ENCODE peak calls at places on chromosome X, in eight cellular contexts. G, K, V, I, R, X, F and O are unnamed samples.

GRCh38 chrX:104113237-104113965 is 1.1 kb downstream of the ZCCHC18 start:
- DNase-seq in V (no peak), F (peak), G (peak), X (peak), I (peak), R (peak), K (no peak), O (peak)

GRCh38 chrX:135345328-135345645 is 36.0 kb downstream of the ETDC start:
- DNase-seq in V (no peak), G (peak), R (peak), I (no peak), F (peak), K (no peak), X (peak), O (peak)

GRCh38 chrX:13689519-13690211 is 737 bp downstream of the RAB9A start:
- DNase-seq in R (no peak), K (no peak), X (peak), G (no peak), F (no peak), V (no peak), I (no peak), O (no peak)

GRCh38 chrX:65601530-65602281 is 65.7 kb upstream of the MSN start:
- DNase-seq in R (peak), X (peak), V (no peak), G (peak), I (peak), K (peak), F (peak), O (peak)

GRCh38 chrX:150574824-150575409 is 6.5 kb downstream of the MTM1 start:
- DNase-seq in F (no peak), R (no peak), V (no peak), I (no peak), K (no peak), X (no peak), G (no peak), O (no peak)

GRCh38 chrX:13287816-13288215 is 32.0 kb downstream of the ATXN3L start:
- DNase-seq in X (peak), V (no peak), I (no peak), G (no peak), R (no peak), K (no peak), F (no peak), O (no peak)

GRCh38 chrX:97797076-97797475 is 913.4 kb downstream of the RPA4 start:
- DNase-seq in V (no peak), I (no peak), K (no peak), F (no peak), R (no peak), X (no peak), G (no peak), O (no peak)

GRCh38 chrX:37679888-37680287 is 5.7 kb upstream of the XK start:
- DNase-seq in I (no peak), G (no peak), F (no peak), R (no peak), K (no peak), X (no peak), V (no peak), O (no peak)

GRCh38 chrX:19303216-19303880 is 40.4 kb upstream of the PDHA1 start:
- DNase-seq in X (peak), G (no peak), F (peak), V (no peak), K (no peak), R (peak), I (peak), O (no peak)

GRCh38 chrX:154436597-154437397 is at the start of gene GDI1:
- DNase-seq in G (peak), V (no peak), X (peak), R (no peak), I (peak), F (no peak), K (no peak), O (no peak)

GRCh38 chrX:138745215-138745614 is 33.7 kb upstream of the FGF13 start:
- DNase-seq in R (no peak), K (no peak), I (peak), G (no peak), X (peak), V (no peak), F (peak), O (no peak)

DNA sequence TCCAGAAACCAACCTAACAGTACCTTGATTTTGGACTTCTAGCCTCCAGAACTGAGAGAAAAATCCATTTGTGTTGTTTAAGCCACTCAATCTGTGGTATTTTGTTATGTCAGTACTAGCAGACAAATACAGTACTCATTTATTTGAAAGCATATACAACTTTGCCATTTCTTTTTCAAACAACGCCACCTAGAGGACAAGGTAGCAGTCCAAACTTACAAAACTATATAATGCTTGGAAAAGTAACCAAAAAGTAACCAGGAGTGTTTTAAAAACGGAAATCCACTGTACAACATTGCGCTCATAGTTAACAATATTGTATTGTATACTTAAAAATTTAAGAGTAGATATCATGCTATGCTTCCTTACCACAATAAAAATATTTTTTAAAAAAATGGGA is 37.0 kb upstream of the FGF13 start:
- DNase-seq in R (no peak), F (no peak), G (no peak), K (no peak), I (peak), X (peak), V (no peak), O (no peak)
- TF ChIP-seq CTCF in R (no peak), F (no peak), G (no peak), K (peak), I (peak), X (peak), V (peak), O (no peak)

DNA sequence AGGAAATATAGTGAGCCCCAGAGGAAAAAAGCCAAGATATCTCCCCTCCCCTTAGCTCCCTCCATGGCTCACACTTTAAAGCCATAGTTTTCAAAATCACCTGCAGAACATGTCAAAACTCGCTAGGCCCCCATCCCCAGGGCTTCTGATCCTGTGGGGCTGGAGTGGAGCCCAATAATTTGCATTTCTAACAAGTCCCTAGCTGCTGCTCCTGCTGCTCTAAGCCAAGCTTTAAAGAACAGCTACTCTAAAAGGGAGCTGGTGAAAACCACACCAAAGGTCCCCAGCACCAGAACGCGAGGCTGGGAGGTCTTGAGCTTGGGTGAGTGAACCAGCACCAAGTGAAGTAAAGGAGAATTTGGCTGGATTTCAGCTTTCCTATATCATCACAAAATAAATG is 237.1 kb downstream of the ZNF674 start:
- DNase-seq in X (no peak), I (no peak), F (no peak), G (no peak), K (no peak), R (no peak), V (no peak), O (peak)
- TF ChIP-seq POLR2A in X (no peak), I (no peak), F (no peak), G (no peak), K (no peak), R (no peak), V (no peak), O (no peak)

DNA sequence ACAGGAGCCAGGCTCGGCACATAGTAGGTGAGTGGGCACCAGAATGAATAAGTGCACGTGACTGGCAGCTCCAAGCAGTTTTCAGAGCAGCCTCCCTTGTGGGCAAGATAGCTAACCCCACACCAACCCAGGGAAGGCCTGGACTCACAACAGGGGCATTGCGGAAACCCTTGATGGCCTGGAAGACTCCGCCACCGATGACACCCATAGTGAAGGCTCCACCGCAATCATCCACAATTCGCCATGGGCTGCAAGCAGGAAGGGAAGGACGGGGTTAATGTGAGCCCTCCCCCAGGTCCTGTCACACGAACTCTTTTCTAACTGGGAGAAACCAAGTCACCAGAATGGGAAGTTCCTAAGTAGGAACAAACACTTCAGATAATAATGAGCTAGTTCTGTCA is 957 bp downstream of the TIMM17B start:
- DNase-seq in G (peak), K (no peak), R (no peak), V (no peak), X (no peak), F (no peak), I (no peak), O (peak)
- H3K4me3 ChIP-seq in G (peak), K (peak), R (peak), V (peak), X (peak), F (peak), I (peak), O (no peak)

DNA sequence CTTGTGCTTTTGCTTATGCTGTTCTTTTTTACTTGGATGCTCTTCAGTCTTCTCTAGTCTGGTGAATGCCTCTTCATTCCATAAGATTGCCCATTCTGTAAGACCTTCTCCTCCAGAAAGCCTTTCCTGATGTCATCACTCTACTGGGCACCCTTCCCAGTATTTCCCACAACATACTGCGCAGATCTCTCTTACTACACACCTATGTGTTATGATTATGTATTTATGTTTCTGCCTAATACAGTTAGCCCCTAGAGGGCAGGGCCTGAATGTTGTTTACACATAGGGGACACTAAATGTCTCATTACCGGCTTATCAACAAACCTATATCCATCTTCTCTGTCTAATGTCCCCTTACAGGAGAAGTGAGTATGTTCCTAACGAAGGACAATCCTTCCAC is 21.1 kb downstream of the AIFM1 start:
- DNase-seq in F (no peak), X (peak), I (no peak), V (no peak), R (no peak), G (no peak), K (no peak), O (no peak)
- TF ChIP-seq CTCF in F (no peak), X (peak), I (no peak), V (peak), R (no peak), G (no peak), K (no peak), O (no peak)

GRCh38 chrX:1452497-1453389 is at the start of gene ASMTL:
- DNase-seq in R (peak), G (peak), I (peak), X (peak), K (no peak), F (peak), V (peak), O (peak)
- TF ChIP-seq POLR2A in R (peak), G (peak), I (peak), X (peak), K (no peak), F (peak), V (peak), O (no peak)

DNA sequence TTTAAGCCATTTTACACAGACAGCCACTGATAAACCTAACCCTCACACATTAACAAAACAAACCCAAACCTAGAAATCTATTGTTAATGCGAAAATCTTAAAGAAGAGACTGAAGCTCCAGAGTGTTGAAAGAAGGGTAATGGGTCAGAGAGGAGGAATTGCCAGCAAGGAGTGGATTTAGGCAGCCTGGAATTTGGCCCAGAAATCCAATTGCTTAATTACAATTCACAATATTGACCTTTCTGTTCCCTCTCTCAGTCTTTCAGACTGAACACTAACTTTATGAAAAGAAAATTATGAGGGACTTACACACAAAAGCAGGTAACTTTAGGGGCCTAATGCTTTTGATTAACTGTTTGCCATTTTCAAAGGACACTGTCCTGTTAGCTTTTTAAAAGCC is 185.2 kb upstream of the GPC4 start:
- DNase-seq in F (no peak), K (no peak), V (no peak), R (no peak), I (no peak), G (no peak), X (no peak), O (no peak)
- H3K4me3 ChIP-seq in F (no peak), K (no peak), V (no peak), R (no peak), I (no peak), G (no peak), X (no peak), O (no peak)

GRCh38 chrX:131821945-131822622 is 201.0 kb upstream of the STK26 start:
- DNase-seq in F (peak), R (no peak), K (peak), I (peak), X (peak), V (no peak), G (peak), O (peak)
- TF ChIP-seq CTCF in F (peak), R (peak), K (no peak), I (no peak), X (peak), V (no peak), G (peak), O (no peak)

DNA sequence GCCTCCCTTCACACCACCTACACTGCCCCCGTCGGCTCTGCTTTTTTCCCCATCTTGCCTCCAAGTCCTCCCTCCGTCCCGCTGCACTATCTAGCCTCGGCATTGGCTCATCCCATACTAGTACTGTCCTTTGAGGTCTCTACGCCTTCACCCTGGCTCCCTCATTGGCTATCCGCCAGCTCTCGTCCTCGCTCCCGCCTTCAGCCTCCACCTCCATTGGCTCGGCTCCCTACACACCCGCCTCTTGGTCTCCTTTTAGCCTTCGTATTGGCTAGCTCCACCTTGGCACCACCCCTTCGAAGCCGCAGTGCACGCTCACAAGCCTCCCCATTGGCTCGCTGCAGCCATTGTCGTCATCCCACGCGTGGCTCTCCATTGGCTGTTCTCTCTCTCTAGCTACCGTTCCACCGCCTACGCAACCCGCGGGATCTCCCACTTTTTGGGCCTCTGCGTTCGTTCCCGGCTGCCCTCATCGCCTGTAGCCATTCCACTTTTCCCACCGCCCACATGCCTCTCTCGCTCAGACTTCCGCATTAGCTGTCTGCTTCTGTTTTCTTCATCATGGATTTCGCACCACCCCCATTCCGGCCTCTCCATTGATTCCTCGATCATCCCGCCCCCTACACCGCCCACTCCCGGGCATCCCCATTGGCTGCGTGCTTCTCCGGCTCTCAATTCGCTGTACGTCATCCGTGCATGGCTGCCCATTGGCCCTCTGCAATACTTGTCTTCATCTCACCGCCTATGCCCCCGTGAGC is 404 bp upstream of the PPP1R3F start:
- DNase-seq in G (peak), X (peak), K (peak), F (peak), V (peak), R (peak), I (peak), O (peak)
- TF ChIP-seq POLR2A in G (peak), X (peak), K (no peak), F (peak), V (no peak), R (peak), I (peak), O (no peak)

DNA sequence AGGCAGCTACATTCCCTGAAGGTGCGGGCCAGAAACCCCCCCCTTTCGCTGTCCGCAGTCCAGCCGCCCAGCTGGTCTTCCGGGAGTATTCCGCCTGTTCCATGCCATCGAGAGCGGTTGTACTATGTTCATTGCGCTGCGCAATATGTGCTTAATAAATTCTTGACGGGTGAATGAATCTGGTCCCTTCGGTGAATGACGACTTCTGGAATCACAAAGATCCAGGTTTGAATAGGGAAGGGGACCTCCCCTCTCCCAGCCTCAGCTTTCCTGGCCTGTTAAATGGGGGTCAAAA is 777 bp upstream of the TFE3 start:
- DNase-seq in R (no peak), V (no peak), X (no peak), I (no peak), F (no peak), K (no peak), G (no peak), O (no peak)
- H3K4me3 ChIP-seq in R (no peak), V (peak), X (no peak), I (peak), F (no peak), K (no peak), G (no peak), O (no peak)